ENCODE peak calls at places on chromosome 21, in eight cellular contexts. One of them, this sample, is unnamed.
A peak's percentile ranks its signal among the peaks of the same experiment; 100 is the strongest.

GRCh38 chr21:37849703-37850102 is 66.6 kb downstream of the KCNJ6 start:
- DNase-seq in cardiac muscle cell: no peak
- DNase-seq in AG04449: peak; percentile 63
- DNase-seq in MM.1S: no peak
- DNase-seq in astrocyte of the spinal cord: peak; percentile 72
- DNase-seq in brain microvascular endothelial cell: peak; percentile 49
- DNase-seq in CD8-positive, alpha-beta T cell: no peak
- DNase-seq in mammary epithelial cell: peak; percentile 54
- DNase-seq in this sample: peak; percentile 67

GRCh38 chr21:38819719-38820147 is 14.0 kb downstream of the ETS2 start:
- DNase-seq in CD8-positive, alpha-beta T cell: no peak
- DNase-seq in MM.1S: no peak
- DNase-seq in AG04449: no peak
- DNase-seq in brain microvascular endothelial cell: peak; percentile 60
- DNase-seq in mammary epithelial cell: peak; percentile 72
- DNase-seq in cardiac muscle cell: no peak
- DNase-seq in astrocyte of the spinal cord: peak; percentile 61
- DNase-seq in this sample: peak; percentile 62

GRCh38 chr21:44889625-44890337 is 16.3 kb upstream of the PTTG1IP start:
- DNase-seq in mammary epithelial cell: no peak
- DNase-seq in CD8-positive, alpha-beta T cell: no peak
- DNase-seq in cardiac muscle cell: no peak
- DNase-seq in AG04449: no peak
- DNase-seq in brain microvascular endothelial cell: no peak
- DNase-seq in MM.1S: no peak
- DNase-seq in astrocyte of the spinal cord: no peak
- DNase-seq in this sample: no peak

GRCh38 chr21:25385912-25386474 is 221.3 kb downstream of the MRPL39 start:
- DNase-seq in AG04449: no peak
- DNase-seq in astrocyte of the spinal cord: peak; percentile 64
- DNase-seq in CD8-positive, alpha-beta T cell: no peak
- DNase-seq in MM.1S: peak; percentile 36
- DNase-seq in brain microvascular endothelial cell: no peak
- DNase-seq in cardiac muscle cell: peak; percentile 79
- DNase-seq in mammary epithelial cell: peak; percentile 37
- DNase-seq in this sample: peak; percentile 71

GRCh38 chr21:19420607-19421006 is 1017.0 kb upstream of the TMPRSS15 start:
- DNase-seq in mammary epithelial cell: no peak
- DNase-seq in AG04449: no peak
- DNase-seq in brain microvascular endothelial cell: no peak
- DNase-seq in CD8-positive, alpha-beta T cell: no peak
- DNase-seq in cardiac muscle cell: no peak
- DNase-seq in astrocyte of the spinal cord: no peak
- DNase-seq in MM.1S: no peak
- DNase-seq in this sample: no peak

GRCh38 chr21:34008618-34009017 is 64.8 kb upstream of the MRPS6 start:
- DNase-seq in AG04449: no peak
- DNase-seq in CD8-positive, alpha-beta T cell: no peak
- DNase-seq in brain microvascular endothelial cell: no peak
- DNase-seq in astrocyte of the spinal cord: peak; percentile 32
- DNase-seq in MM.1S: no peak
- DNase-seq in mammary epithelial cell: no peak
- DNase-seq in cardiac muscle cell: no peak
- DNase-seq in this sample: no peak

GRCh38 chr21:38662224-38662568 is 143.5 kb upstream of the ETS2 start:
- DNase-seq in brain microvascular endothelial cell: no peak
- DNase-seq in cardiac muscle cell: no peak
- DNase-seq in MM.1S: no peak
- DNase-seq in astrocyte of the spinal cord: no peak
- DNase-seq in CD8-positive, alpha-beta T cell: no peak
- DNase-seq in AG04449: no peak
- DNase-seq in mammary epithelial cell: no peak
- DNase-seq in this sample: no peak

GRCh38 chr21:31606081-31606874 is 53.2 kb upstream of the SOD1 start:
- DNase-seq in brain microvascular endothelial cell: no peak
- DNase-seq in AG04449: no peak
- DNase-seq in astrocyte of the spinal cord: no peak
- DNase-seq in mammary epithelial cell: peak; percentile 45
- DNase-seq in CD8-positive, alpha-beta T cell: no peak
- DNase-seq in MM.1S: no peak
- DNase-seq in cardiac muscle cell: no peak
- DNase-seq in this sample: no peak

GRCh38 chr21:18155508-18156193 is 89.0 kb upstream of the CHODL start:
- DNase-seq in cardiac muscle cell: peak; percentile 55
- DNase-seq in brain microvascular endothelial cell: peak; percentile 6
- DNase-seq in CD8-positive, alpha-beta T cell: no peak
- DNase-seq in MM.1S: peak; percentile 88
- DNase-seq in AG04449: no peak
- DNase-seq in astrocyte of the spinal cord: peak; percentile 55
- DNase-seq in mammary epithelial cell: no peak
- DNase-seq in this sample: no peak

GRCh38 chr21:29637126-29637525 is 302.7 kb downstream of the GRIK1 start:
- DNase-seq in brain microvascular endothelial cell: no peak
- DNase-seq in cardiac muscle cell: no peak
- DNase-seq in CD8-positive, alpha-beta T cell: no peak
- DNase-seq in MM.1S: no peak
- DNase-seq in astrocyte of the spinal cord: no peak
- DNase-seq in mammary epithelial cell: no peak
- DNase-seq in AG04449: no peak
- DNase-seq in this sample: no peak

GRCh38 chr21:29638761-29639327 is 301.0 kb downstream of the GRIK1 start:
- DNase-seq in brain microvascular endothelial cell: no peak
- DNase-seq in cardiac muscle cell: no peak
- DNase-seq in CD8-positive, alpha-beta T cell: no peak
- DNase-seq in mammary epithelial cell: no peak
- DNase-seq in astrocyte of the spinal cord: no peak
- DNase-seq in AG04449: no peak
- DNase-seq in MM.1S: no peak
- DNase-seq in this sample: no peak

GRCh38 chr21:29639366-29640232 is 300.2 kb downstream of the GRIK1 start:
- DNase-seq in brain microvascular endothelial cell: no peak
- DNase-seq in mammary epithelial cell: no peak
- DNase-seq in astrocyte of the spinal cord: no peak
- DNase-seq in CD8-positive, alpha-beta T cell: no peak
- DNase-seq in cardiac muscle cell: no peak
- DNase-seq in AG04449: no peak
- DNase-seq in MM.1S: no peak
- DNase-seq in this sample: no peak

GRCh38 chr21:29637553-29637952 is 302.2 kb downstream of the GRIK1 start:
- DNase-seq in AG04449: no peak
- DNase-seq in cardiac muscle cell: no peak
- DNase-seq in MM.1S: no peak
- DNase-seq in astrocyte of the spinal cord: no peak
- DNase-seq in brain microvascular endothelial cell: no peak
- DNase-seq in mammary epithelial cell: no peak
- DNase-seq in CD8-positive, alpha-beta T cell: no peak
- DNase-seq in this sample: no peak

DNA sequence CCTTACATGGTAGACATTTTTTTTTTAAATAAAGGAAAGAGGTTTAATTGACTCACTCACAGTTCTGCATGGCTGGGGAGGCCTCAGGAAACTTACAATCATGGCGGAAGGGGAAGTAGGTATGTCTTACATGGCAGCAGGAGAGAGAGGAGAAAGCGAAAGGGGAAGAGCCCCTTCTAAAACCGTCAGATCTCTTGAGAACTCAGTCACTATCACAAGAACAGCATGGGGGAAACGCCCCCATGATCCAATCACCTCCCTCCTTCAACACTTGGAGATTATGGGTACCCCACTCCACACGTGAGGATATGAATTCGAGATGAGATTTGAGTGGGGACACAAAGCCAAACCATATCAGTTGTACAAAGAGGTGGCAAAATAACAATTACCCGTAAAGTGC is 301.7 kb downstream of the GRIK1 start:
- DNase-seq in brain microvascular endothelial cell: no peak
- DNase-seq in astrocyte of the spinal cord: no peak
- DNase-seq in mammary epithelial cell: no peak
- DNase-seq in cardiac muscle cell: no peak
- DNase-seq in CD8-positive, alpha-beta T cell: no peak
- DNase-seq in AG04449: no peak
- DNase-seq in MM.1S: no peak
- DNase-seq in this sample: no peak
- H3K4me3 ChIP-seq in brain microvascular endothelial cell: no peak overlapping the region
- H3K4me3 ChIP-seq in astrocyte of the spinal cord: no peak overlapping the region
- H3K4me3 ChIP-seq in mammary epithelial cell: no peak overlapping the region
- H3K4me3 ChIP-seq in cardiac muscle cell: no peak overlapping the region
- H3K4me3 ChIP-seq in CD8-positive, alpha-beta T cell: no peak overlapping the region
- H3K4me3 ChIP-seq in AG04449: no peak overlapping the region
- H3K4me3 ChIP-seq in MM.1S: no peak overlapping the region
- H3K4me3 ChIP-seq in this sample: no peak overlapping the region

DNA sequence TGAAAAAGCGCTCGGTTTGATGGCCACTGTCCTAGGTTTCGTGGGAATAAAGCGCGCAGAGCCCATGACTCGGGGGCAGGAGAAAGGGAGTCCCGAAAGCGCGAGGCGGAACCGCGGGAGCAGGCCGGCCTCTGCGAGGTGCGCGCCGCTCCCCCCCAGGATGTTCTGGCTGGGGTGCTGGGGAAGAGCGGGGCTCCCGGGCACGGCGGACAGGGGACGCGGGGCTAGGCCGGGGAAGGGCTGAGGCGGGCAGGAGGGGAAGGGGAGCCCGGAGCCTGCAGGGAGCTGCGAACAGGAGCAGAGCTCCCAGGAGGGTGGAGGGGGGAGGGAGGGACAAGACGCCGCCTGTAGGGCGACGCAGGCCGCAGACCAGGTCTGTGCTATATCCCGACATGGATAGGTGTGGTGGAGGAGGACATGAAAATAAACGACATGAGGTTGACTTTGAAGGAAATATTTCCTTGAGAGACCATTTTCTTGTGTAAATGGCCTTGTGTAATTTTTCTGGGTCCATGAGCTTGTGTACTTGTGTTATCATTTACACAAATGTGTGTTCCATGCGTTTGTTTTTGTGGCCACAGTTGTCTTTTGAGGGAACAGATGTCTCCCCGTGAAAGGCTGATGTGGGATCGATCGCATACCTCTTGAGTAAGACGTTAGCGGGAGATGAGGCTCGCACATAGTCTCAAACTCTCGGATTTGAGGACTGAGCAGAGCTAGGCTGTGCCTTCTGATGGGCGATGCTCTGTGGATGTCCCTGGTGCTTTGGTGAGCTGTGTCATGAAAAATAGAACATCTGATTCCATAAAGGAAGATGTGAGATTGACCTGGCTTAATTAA is 1.3 kb downstream of the PCNT start:
- DNase-seq in cardiac muscle cell: peak; percentile 76
- DNase-seq in astrocyte of the spinal cord: peak; percentile 51
- DNase-seq in mammary epithelial cell: peak; percentile 54
- DNase-seq in brain microvascular endothelial cell: peak; percentile 24
- DNase-seq in CD8-positive, alpha-beta T cell: no peak
- DNase-seq in AG04449: no peak
- DNase-seq in MM.1S: peak; percentile 64
- DNase-seq in this sample: peak; percentile 39
- TF ChIP-seq CTCF in cardiac muscle cell: peak; percentile 26
- TF ChIP-seq CTCF in astrocyte of the spinal cord: peak; percentile 41
- TF ChIP-seq CTCF in mammary epithelial cell: no peak
- TF ChIP-seq CTCF in brain microvascular endothelial cell: peak; percentile 62
- TF ChIP-seq CTCF in CD8-positive, alpha-beta T cell: no peak
- TF ChIP-seq CTCF in AG04449: peak; percentile 39
- TF ChIP-seq CTCF in MM.1S: peak; percentile 40
- TF ChIP-seq CTCF in this sample: peak; percentile 18

GRCh38 chr21:16532841-16533240 is 803.1 kb downstream of the USP25 start:
- DNase-seq in CD8-positive, alpha-beta T cell: no peak
- DNase-seq in mammary epithelial cell: no peak
- DNase-seq in astrocyte of the spinal cord: peak; percentile 58
- DNase-seq in brain microvascular endothelial cell: no peak
- DNase-seq in MM.1S: no peak
- DNase-seq in cardiac muscle cell: no peak
- DNase-seq in AG04449: no peak
- DNase-seq in this sample: peak; percentile 70

GRCh38 chr21:16535100-16535418 is 805.3 kb downstream of the USP25 start:
- DNase-seq in mammary epithelial cell: peak; percentile 67
- DNase-seq in astrocyte of the spinal cord: peak; percentile 88
- DNase-seq in cardiac muscle cell: no peak
- DNase-seq in CD8-positive, alpha-beta T cell: no peak
- DNase-seq in brain microvascular endothelial cell: no peak
- DNase-seq in MM.1S: no peak
- DNase-seq in AG04449: no peak
- DNase-seq in this sample: peak; percentile 87

GRCh38 chr21:16533692-16534407 is 804.1 kb downstream of the USP25 start:
- DNase-seq in MM.1S: no peak
- DNase-seq in CD8-positive, alpha-beta T cell: no peak
- DNase-seq in cardiac muscle cell: no peak
- DNase-seq in AG04449: no peak
- DNase-seq in astrocyte of the spinal cord: no peak
- DNase-seq in mammary epithelial cell: no peak
- DNase-seq in brain microvascular endothelial cell: no peak
- DNase-seq in this sample: no peak

GRCh38 chr21:16536661-16537359 is 807.0 kb downstream of the USP25 start:
- DNase-seq in brain microvascular endothelial cell: no peak
- DNase-seq in astrocyte of the spinal cord: peak; percentile 68
- DNase-seq in mammary epithelial cell: peak; percentile 64
- DNase-seq in cardiac muscle cell: no peak
- DNase-seq in CD8-positive, alpha-beta T cell: no peak
- DNase-seq in AG04449: no peak
- DNase-seq in MM.1S: no peak
- DNase-seq in this sample: no peak

DNA sequence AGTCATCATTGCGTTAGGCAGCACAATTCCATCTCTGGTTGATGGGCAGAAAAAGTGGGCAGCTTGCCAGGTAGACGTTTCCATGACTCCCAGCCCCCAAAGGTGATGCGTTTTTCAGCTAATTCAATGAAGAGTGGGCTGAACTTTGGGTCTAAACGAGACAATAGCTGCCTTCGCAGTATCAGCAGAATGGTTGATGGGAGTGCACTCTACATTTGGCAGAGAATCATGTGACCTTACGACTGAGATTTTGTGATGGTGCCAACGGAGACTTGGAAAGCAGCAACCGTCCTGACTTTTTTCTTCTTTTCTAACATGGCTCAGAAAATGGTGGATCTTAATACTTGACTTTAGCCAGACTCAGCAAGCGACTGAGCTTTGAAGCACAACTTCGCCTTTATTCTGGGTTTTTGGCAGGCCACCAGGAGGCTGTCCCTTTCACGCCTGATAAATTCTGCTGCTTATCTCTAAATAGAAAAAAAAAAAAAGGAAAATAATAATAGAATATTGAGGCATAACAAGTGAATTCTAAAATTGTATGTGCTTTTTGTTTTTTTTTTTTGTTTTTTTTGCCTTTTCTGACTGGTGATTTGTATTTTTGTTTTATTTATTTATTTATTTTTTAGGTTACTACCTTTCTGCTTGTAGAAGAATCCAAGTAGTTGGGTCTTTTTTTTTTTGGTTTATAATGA is 804.8 kb downstream of the USP25 start:
- DNase-seq in MM.1S: no peak
- DNase-seq in CD8-positive, alpha-beta T cell: no peak
- DNase-seq in astrocyte of the spinal cord: peak; percentile 76
- DNase-seq in brain microvascular endothelial cell: no peak
- DNase-seq in AG04449: no peak
- DNase-seq in mammary epithelial cell: peak; percentile 35
- DNase-seq in cardiac muscle cell: peak; percentile 19
- DNase-seq in this sample: peak; percentile 83
- H3K4me3 ChIP-seq in MM.1S: no peak overlapping the region
- H3K4me3 ChIP-seq in CD8-positive, alpha-beta T cell: no peak overlapping the region
- H3K4me3 ChIP-seq in astrocyte of the spinal cord: peak overlapping the region; percentile 37
- H3K4me3 ChIP-seq in brain microvascular endothelial cell: peak overlapping the region; percentile 51
- H3K4me3 ChIP-seq in AG04449: no peak overlapping the region
- H3K4me3 ChIP-seq in mammary epithelial cell: peak overlapping the region; percentile 85
- H3K4me3 ChIP-seq in cardiac muscle cell: no peak overlapping the region
- H3K4me3 ChIP-seq in this sample: peak overlapping the region; percentile 70

GRCh38 chr21:26846036-26846931 is 1.1 kb upstream of the ADAMTS1 start:
- DNase-seq in mammary epithelial cell: peak; percentile 50
- DNase-seq in CD8-positive, alpha-beta T cell: no peak
- DNase-seq in AG04449: no peak
- DNase-seq in MM.1S: no peak
- DNase-seq in astrocyte of the spinal cord: peak; percentile 71
- DNase-seq in cardiac muscle cell: peak; percentile 84
- DNase-seq in brain microvascular endothelial cell: peak; percentile 63
- DNase-seq in this sample: peak; percentile 92
- TF ChIP-seq CTCF in mammary epithelial cell: peak; percentile 7
- TF ChIP-seq CTCF in CD8-positive, alpha-beta T cell: no peak
- TF ChIP-seq CTCF in AG04449: peak; percentile 16
- TF ChIP-seq CTCF in MM.1S: peak; percentile 3
- TF ChIP-seq CTCF in astrocyte of the spinal cord: peak; percentile 23
- TF ChIP-seq CTCF in cardiac muscle cell: no peak
- TF ChIP-seq CTCF in brain microvascular endothelial cell: peak; percentile 38
- TF ChIP-seq CTCF in this sample: no peak

This sample was measured in foreskin fibroblast.